ENCODE peak calls at places on chromosome 9, in nine cellular contexts. One of them, this sample, is unnamed.
A peak's percentile ranks its signal among the peaks of the same experiment; 100 is the strongest.

GRCh38 chr9:84266087-84266561 is 74.4 kb downstream of the SLC28A3 start:
- DNase-seq in breast epithelium: no peak
- DNase-seq in GM23338: peak; percentile 85
- DNase-seq in sigmoid colon: no peak
- DNase-seq in transverse colon: no peak
- DNase-seq in spleen: no peak
- DNase-seq in H1: no peak
- DNase-seq in stomach: no peak
- DNase-seq in endothelial cell of umbilical vein: no peak
- DNase-seq in this sample: no peak

GRCh38 chr9:35681341-35682002 is 7.7 kb downstream of the CA9 start:
- DNase-seq in sigmoid colon: no peak
- DNase-seq in spleen: peak; percentile 47
- DNase-seq in GM23338: no peak
- DNase-seq in breast epithelium: no peak
- DNase-seq in endothelial cell of umbilical vein: no peak
- DNase-seq in transverse colon: no peak
- DNase-seq in stomach: no peak
- DNase-seq in H1: no peak
- DNase-seq in this sample: no peak

GRCh38 chr9:25636026-25636425 is 42.2 kb downstream of the TUSC1 start:
- DNase-seq in GM23338: no peak
- DNase-seq in H1: no peak
- DNase-seq in stomach: no peak
- DNase-seq in breast epithelium: no peak
- DNase-seq in transverse colon: peak; percentile 18
- DNase-seq in spleen: no peak
- DNase-seq in sigmoid colon: no peak
- DNase-seq in endothelial cell of umbilical vein: no peak
- DNase-seq in this sample: no peak

GRCh38 chr9:129569506-129570449 is 51.1 kb downstream of the C9orf50 start:
- DNase-seq in sigmoid colon: no peak
- DNase-seq in spleen: no peak
- DNase-seq in breast epithelium: no peak
- DNase-seq in H1: no peak
- DNase-seq in GM23338: peak; percentile 73
- DNase-seq in stomach: peak; percentile 37
- DNase-seq in transverse colon: no peak
- DNase-seq in endothelial cell of umbilical vein: peak; percentile 30
- DNase-seq in this sample: no peak

GRCh38 chr9:18887546-18887945 is 145.5 kb downstream of the SAXO1 start:
- DNase-seq in spleen: no peak
- DNase-seq in breast epithelium: no peak
- DNase-seq in stomach: no peak
- DNase-seq in GM23338: no peak
- DNase-seq in H1: no peak
- DNase-seq in endothelial cell of umbilical vein: no peak
- DNase-seq in sigmoid colon: no peak
- DNase-seq in transverse colon: no peak
- DNase-seq in this sample: no peak

GRCh38 chr9:109331353-109331752 is 10.5 kb upstream of the EPB41L4B start:
- DNase-seq in endothelial cell of umbilical vein: no peak
- DNase-seq in stomach: peak; percentile 96
- DNase-seq in spleen: no peak
- DNase-seq in breast epithelium: peak; percentile 95
- DNase-seq in transverse colon: peak; percentile 87
- DNase-seq in sigmoid colon: no peak
- DNase-seq in H1: no peak
- DNase-seq in GM23338: no peak
- DNase-seq in this sample: no peak

GRCh38 chr9:85569988-85570387 is 171.8 kb downstream of the AGTPBP1 start:
- DNase-seq in sigmoid colon: no peak
- DNase-seq in breast epithelium: no peak
- DNase-seq in stomach: no peak
- DNase-seq in transverse colon: no peak
- DNase-seq in H1: no peak
- DNase-seq in GM23338: no peak
- DNase-seq in endothelial cell of umbilical vein: peak; percentile 4
- DNase-seq in spleen: no peak
- DNase-seq in this sample: no peak

GRCh38 chr9:129146441-129146933 is 31.6 kb downstream of the IER5L start:
- DNase-seq in breast epithelium: no peak
- DNase-seq in stomach: no peak
- DNase-seq in spleen: no peak
- DNase-seq in GM23338: no peak
- DNase-seq in endothelial cell of umbilical vein: peak; percentile 10
- DNase-seq in H1: no peak
- DNase-seq in transverse colon: no peak
- DNase-seq in sigmoid colon: peak; percentile 83
- DNase-seq in this sample: no peak

DNA sequence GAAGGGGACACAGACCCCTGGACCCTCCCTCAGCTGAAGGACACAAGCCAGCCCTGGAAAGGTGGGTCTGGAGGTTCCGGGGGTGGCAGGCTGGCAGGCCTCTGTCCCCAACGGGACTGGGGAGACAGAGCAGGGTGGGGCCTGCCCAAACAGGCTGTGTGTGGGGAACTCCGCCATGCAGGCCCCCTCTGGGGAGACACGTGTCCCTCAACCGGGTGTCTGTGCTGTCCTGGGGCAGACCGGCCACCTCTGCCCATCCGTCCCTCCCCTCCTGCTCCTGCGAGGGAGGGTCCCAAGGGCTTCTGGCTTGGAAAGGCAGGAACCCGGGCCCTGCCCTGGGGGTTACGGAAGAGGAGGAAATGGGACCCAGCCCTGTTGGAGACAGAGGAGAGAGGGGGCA is 1.4 kb downstream of the SLC34A3 start:
- DNase-seq in breast epithelium: no peak
- DNase-seq in GM23338: no peak
- DNase-seq in stomach: no peak
- DNase-seq in H1: no peak
- DNase-seq in sigmoid colon: no peak
- DNase-seq in transverse colon: no peak
- DNase-seq in spleen: no peak
- DNase-seq in endothelial cell of umbilical vein: no peak
- DNase-seq in this sample: no peak
- TF ChIP-seq POLR2AphosphoS5 in breast epithelium: no peak
- TF ChIP-seq POLR2AphosphoS5 in GM23338: no peak
- TF ChIP-seq POLR2AphosphoS5 in stomach: no peak
- TF ChIP-seq POLR2AphosphoS5 in H1: no peak
- TF ChIP-seq POLR2AphosphoS5 in sigmoid colon: no peak
- TF ChIP-seq POLR2AphosphoS5 in transverse colon: no peak
- TF ChIP-seq POLR2AphosphoS5 in spleen: no peak
- TF ChIP-seq POLR2AphosphoS5 in endothelial cell of umbilical vein: no peak
- TF ChIP-seq POLR2AphosphoS5 in this sample: no peak

GRCh38 chr9:98332405-98332831 is 77.0 kb upstream of the TBC1D2 start:
- DNase-seq in transverse colon: no peak
- DNase-seq in stomach: no peak
- DNase-seq in H1: no peak
- DNase-seq in GM23338: no peak
- DNase-seq in spleen: no peak
- DNase-seq in sigmoid colon: no peak
- DNase-seq in endothelial cell of umbilical vein: peak; percentile 88
- DNase-seq in breast epithelium: no peak
- DNase-seq in this sample: no peak
- TF ChIP-seq CTCF in transverse colon: no peak
- TF ChIP-seq CTCF in stomach: no peak
- TF ChIP-seq CTCF in H1: no peak
- TF ChIP-seq CTCF in GM23338: no peak
- TF ChIP-seq CTCF in spleen: no peak
- TF ChIP-seq CTCF in sigmoid colon: no peak
- TF ChIP-seq CTCF in endothelial cell of umbilical vein: no peak
- TF ChIP-seq CTCF in breast epithelium: no peak
- TF ChIP-seq CTCF in this sample: no peak

GRCh38 chr9:120878188-120879130 is 1.5 kb upstream of the PHF19 start:
- DNase-seq in transverse colon: no peak
- DNase-seq in endothelial cell of umbilical vein: no peak
- DNase-seq in sigmoid colon: no peak
- DNase-seq in spleen: no peak
- DNase-seq in breast epithelium: no peak
- DNase-seq in stomach: no peak
- DNase-seq in H1: no peak
- DNase-seq in GM23338: no peak
- DNase-seq in this sample: no peak
- TF ChIP-seq POLR2AphosphoS5 in transverse colon: no peak
- TF ChIP-seq POLR2AphosphoS5 in endothelial cell of umbilical vein: peak; percentile 16
- TF ChIP-seq POLR2AphosphoS5 in sigmoid colon: no peak
- TF ChIP-seq POLR2AphosphoS5 in spleen: no peak
- TF ChIP-seq POLR2AphosphoS5 in breast epithelium: no peak
- TF ChIP-seq POLR2AphosphoS5 in stomach: no peak
- TF ChIP-seq POLR2AphosphoS5 in H1: no peak
- TF ChIP-seq POLR2AphosphoS5 in GM23338: no peak
- TF ChIP-seq POLR2AphosphoS5 in this sample: no peak

GRCh38 chr9:127392166-127392565 is 4.8 kb upstream of the SLC2A8 start:
- DNase-seq in stomach: no peak
- DNase-seq in GM23338: no peak
- DNase-seq in H1: no peak
- DNase-seq in transverse colon: no peak
- DNase-seq in breast epithelium: no peak
- DNase-seq in sigmoid colon: no peak
- DNase-seq in spleen: peak; percentile 45
- DNase-seq in endothelial cell of umbilical vein: no peak
- DNase-seq in this sample: peak; percentile 40

GRCh38 chr9:127392976-127393375 is 4.0 kb upstream of the SLC2A8 start:
- DNase-seq in transverse colon: no peak
- DNase-seq in sigmoid colon: peak; percentile 54
- DNase-seq in spleen: no peak
- DNase-seq in stomach: no peak
- DNase-seq in GM23338: no peak
- DNase-seq in breast epithelium: no peak
- DNase-seq in endothelial cell of umbilical vein: no peak
- DNase-seq in H1: no peak
- DNase-seq in this sample: peak; percentile 59

GRCh38 chr9:127396253-127396807 is 639 bp upstream of the SLC2A8 start:
- DNase-seq in GM23338: no peak
- DNase-seq in stomach: no peak
- DNase-seq in endothelial cell of umbilical vein: no peak
- DNase-seq in transverse colon: no peak
- DNase-seq in H1: no peak
- DNase-seq in breast epithelium: no peak
- DNase-seq in sigmoid colon: peak; percentile 65
- DNase-seq in spleen: no peak
- DNase-seq in this sample: no peak

GRCh38 chr9:127395491-127396252 is 1.3 kb upstream of the SLC2A8 start:
- DNase-seq in spleen: peak; percentile 58
- DNase-seq in sigmoid colon: no peak
- DNase-seq in breast epithelium: no peak
- DNase-seq in stomach: no peak
- DNase-seq in GM23338: no peak
- DNase-seq in endothelial cell of umbilical vein: no peak
- DNase-seq in H1: no peak
- DNase-seq in transverse colon: no peak
- DNase-seq in this sample: peak; percentile 40

DNA sequence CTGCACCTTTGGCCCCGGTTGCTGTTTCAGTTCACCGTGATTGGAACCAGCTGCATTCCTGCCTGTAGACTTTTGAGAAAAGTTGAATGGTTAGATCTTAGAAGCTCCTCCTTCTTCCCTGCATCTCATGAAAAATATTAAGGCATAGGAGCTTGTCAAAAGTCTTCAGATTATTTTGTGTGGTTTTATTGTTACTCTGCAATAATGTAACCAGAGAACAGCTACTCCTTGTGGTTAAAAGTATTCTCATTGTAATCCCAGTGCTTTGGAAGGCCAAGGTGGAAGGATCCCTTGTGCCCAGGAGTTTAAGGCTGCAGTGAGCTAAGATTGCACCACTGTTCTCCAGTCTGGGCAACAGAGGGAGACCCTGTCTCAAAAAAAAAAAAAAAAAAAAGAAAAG is 3.3 kb upstream of the SLC2A8 start:
- DNase-seq in H1: no peak
- DNase-seq in spleen: no peak
- DNase-seq in breast epithelium: no peak
- DNase-seq in sigmoid colon: peak; percentile 28
- DNase-seq in transverse colon: no peak
- DNase-seq in endothelial cell of umbilical vein: no peak
- DNase-seq in stomach: no peak
- DNase-seq in GM23338: no peak
- DNase-seq in this sample: no peak
- TF ChIP-seq CTCF in H1: no peak
- TF ChIP-seq CTCF in spleen: no peak
- TF ChIP-seq CTCF in breast epithelium: no peak
- TF ChIP-seq CTCF in sigmoid colon: no peak
- TF ChIP-seq CTCF in transverse colon: no peak
- TF ChIP-seq CTCF in endothelial cell of umbilical vein: no peak
- TF ChIP-seq CTCF in stomach: no peak
- TF ChIP-seq CTCF in GM23338: peak; percentile 15
- TF ChIP-seq CTCF in this sample: no peak

DNA sequence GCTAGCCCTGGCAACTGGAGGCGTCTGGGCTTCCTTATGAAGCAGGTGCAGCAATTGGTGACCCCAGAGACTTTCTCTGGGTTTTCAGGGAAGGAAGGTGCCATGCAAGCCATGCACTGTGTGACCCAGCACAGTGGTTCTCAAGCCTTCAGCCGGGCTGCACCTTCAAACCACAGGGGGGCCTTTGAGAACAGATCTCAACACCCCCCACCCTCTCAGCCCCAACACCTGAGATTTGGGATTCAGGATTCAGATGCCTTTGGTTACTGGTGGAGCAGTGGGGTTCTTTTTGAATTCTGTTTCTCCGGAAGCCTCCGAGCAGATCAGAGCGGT is 173.7 kb upstream of the ZNF618 start:
- DNase-seq in GM23338: no peak
- DNase-seq in endothelial cell of umbilical vein: no peak
- DNase-seq in stomach: no peak
- DNase-seq in H1: no peak
- DNase-seq in sigmoid colon: no peak
- DNase-seq in transverse colon: no peak
- DNase-seq in spleen: no peak
- DNase-seq in breast epithelium: no peak
- DNase-seq in this sample: no peak
- TF ChIP-seq POLR2AphosphoS5 in GM23338: no peak
- TF ChIP-seq POLR2AphosphoS5 in endothelial cell of umbilical vein: no peak
- TF ChIP-seq POLR2AphosphoS5 in stomach: no peak
- TF ChIP-seq POLR2AphosphoS5 in H1: no peak
- TF ChIP-seq POLR2AphosphoS5 in sigmoid colon: no peak
- TF ChIP-seq POLR2AphosphoS5 in transverse colon: no peak
- TF ChIP-seq POLR2AphosphoS5 in spleen: no peak
- TF ChIP-seq POLR2AphosphoS5 in breast epithelium: no peak
- TF ChIP-seq POLR2AphosphoS5 in this sample: no peak

GRCh38 chr9:119078015-119078414 is 291.2 kb downstream of the BRINP1 start:
- DNase-seq in breast epithelium: no peak
- DNase-seq in sigmoid colon: no peak
- DNase-seq in GM23338: peak; percentile 14
- DNase-seq in transverse colon: no peak
- DNase-seq in spleen: no peak
- DNase-seq in stomach: no peak
- DNase-seq in endothelial cell of umbilical vein: no peak
- DNase-seq in H1: no peak
- DNase-seq in this sample: no peak
- TF ChIP-seq CTCF in breast epithelium: no peak
- TF ChIP-seq CTCF in sigmoid colon: no peak
- TF ChIP-seq CTCF in GM23338: no peak
- TF ChIP-seq CTCF in transverse colon: no peak
- TF ChIP-seq CTCF in spleen: no peak
- TF ChIP-seq CTCF in stomach: no peak
- TF ChIP-seq CTCF in endothelial cell of umbilical vein: no peak
- TF ChIP-seq CTCF in H1: no peak
- TF ChIP-seq CTCF in this sample: no peak